ENCODE peak calls at places on chromosomes 2 and 18, in six cellular contexts. One of them, this sample, is unnamed.

GRCh38 chr2:239368321-239368720 is 32.5 kb downstream of the HDAC4 start:
- DNase-seq in mesendoderm: no peak
- DNase-seq in stimulated activated CD8-positive, alpha-beta memory T cell treated with anti-CD3 and anti-CD28 coated beads, Interleukin-15, amount 100 ng/mL, for 24 hours: no peak
- DNase-seq in T1000: no peak
- DNase-seq in stimulated activated CD4-positive, alpha-beta T cell treated with anti-CD3 and anti-CD28 coated beads, TNF-alpha, amount 100 ng/mL, for 24 hours: no peak
- DNase-seq in AML-193: no peak
- DNase-seq in this sample: no peak

GRCh38 chr2:229261076-229261475 is 10.0 kb downstream of the PID1 start:
- DNase-seq in mesendoderm: no peak
- DNase-seq in stimulated activated CD8-positive, alpha-beta memory T cell treated with anti-CD3 and anti-CD28 coated beads, Interleukin-15, amount 100 ng/mL, for 24 hours: no peak
- DNase-seq in T1000: no peak
- DNase-seq in stimulated activated CD4-positive, alpha-beta T cell treated with anti-CD3 and anti-CD28 coated beads, TNF-alpha, amount 100 ng/mL, for 24 hours: no peak
- DNase-seq in AML-193: no peak
- DNase-seq in this sample: no peak

GRCh38 chr2:197240018-197240712 is 70.4 kb downstream of the ANKRD44 start:
- DNase-seq in mesendoderm: no peak
- DNase-seq in stimulated activated CD8-positive, alpha-beta memory T cell treated with anti-CD3 and anti-CD28 coated beads, Interleukin-15, amount 100 ng/mL, for 24 hours: no peak
- DNase-seq in T1000: no peak
- DNase-seq in stimulated activated CD4-positive, alpha-beta T cell treated with anti-CD3 and anti-CD28 coated beads, TNF-alpha, amount 100 ng/mL, for 24 hours: no peak
- DNase-seq in AML-193: no peak
- DNase-seq in this sample: no peak

GRCh38 chr2:157160131-157160530 is 97.4 kb upstream of the GALNT5 start:
- DNase-seq in mesendoderm: no peak
- DNase-seq in stimulated activated CD8-positive, alpha-beta memory T cell treated with anti-CD3 and anti-CD28 coated beads, Interleukin-15, amount 100 ng/mL, for 24 hours: no peak
- DNase-seq in T1000: no peak
- DNase-seq in stimulated activated CD4-positive, alpha-beta T cell treated with anti-CD3 and anti-CD28 coated beads, TNF-alpha, amount 100 ng/mL, for 24 hours: no peak
- DNase-seq in AML-193: no peak
- DNase-seq in this sample: no peak

GRCh38 chr2:64853894-64854293 is 135.3 kb upstream of the SLC1A4 start:
- DNase-seq in mesendoderm: no peak
- DNase-seq in stimulated activated CD8-positive, alpha-beta memory T cell treated with anti-CD3 and anti-CD28 coated beads, Interleukin-15, amount 100 ng/mL, for 24 hours: no peak
- DNase-seq in T1000: no peak
- DNase-seq in stimulated activated CD4-positive, alpha-beta T cell treated with anti-CD3 and anti-CD28 coated beads, TNF-alpha, amount 100 ng/mL, for 24 hours: no peak
- DNase-seq in AML-193: peak; percentile 61
- DNase-seq in this sample: no peak

GRCh38 chr2:47616506-47616905 is 166.4 kb upstream of the MSH6 start:
- DNase-seq in mesendoderm: no peak
- DNase-seq in stimulated activated CD8-positive, alpha-beta memory T cell treated with anti-CD3 and anti-CD28 coated beads, Interleukin-15, amount 100 ng/mL, for 24 hours: no peak
- DNase-seq in T1000: no peak
- DNase-seq in stimulated activated CD4-positive, alpha-beta T cell treated with anti-CD3 and anti-CD28 coated beads, TNF-alpha, amount 100 ng/mL, for 24 hours: no peak
- DNase-seq in AML-193: no peak
- DNase-seq in this sample: no peak

GRCh38 chr18:31046916-31047315 is 4.4 kb upstream of the DSC3 start:
- DNase-seq in mesendoderm: no peak
- DNase-seq in stimulated activated CD8-positive, alpha-beta memory T cell treated with anti-CD3 and anti-CD28 coated beads, Interleukin-15, amount 100 ng/mL, for 24 hours: no peak
- DNase-seq in T1000: no peak
- DNase-seq in stimulated activated CD4-positive, alpha-beta T cell treated with anti-CD3 and anti-CD28 coated beads, TNF-alpha, amount 100 ng/mL, for 24 hours: no peak
- DNase-seq in AML-193: no peak
- DNase-seq in this sample: no peak

GRCh38 chr2:239456940-239457339 is 56.1 kb upstream of the HDAC4 start:
- DNase-seq in mesendoderm: no peak
- DNase-seq in stimulated activated CD8-positive, alpha-beta memory T cell treated with anti-CD3 and anti-CD28 coated beads, Interleukin-15, amount 100 ng/mL, for 24 hours: no peak
- DNase-seq in T1000: no peak
- DNase-seq in stimulated activated CD4-positive, alpha-beta T cell treated with anti-CD3 and anti-CD28 coated beads, TNF-alpha, amount 100 ng/mL, for 24 hours: no peak
- DNase-seq in AML-193: no peak
- DNase-seq in this sample: no peak

GRCh38 chr18:34947711-34948125 is 93.5 kb upstream of the MAPRE2 start:
- DNase-seq in mesendoderm: peak; percentile 30
- DNase-seq in stimulated activated CD8-positive, alpha-beta memory T cell treated with anti-CD3 and anti-CD28 coated beads, Interleukin-15, amount 100 ng/mL, for 24 hours: no peak
- DNase-seq in T1000: no peak
- DNase-seq in stimulated activated CD4-positive, alpha-beta T cell treated with anti-CD3 and anti-CD28 coated beads, TNF-alpha, amount 100 ng/mL, for 24 hours: no peak
- DNase-seq in AML-193: no peak
- DNase-seq in this sample: no peak

GRCh38 chr2:31263636-31264190 is 29.8 kb downstream of the EHD3 start:
- DNase-seq in mesendoderm: peak; percentile 48
- DNase-seq in stimulated activated CD8-positive, alpha-beta memory T cell treated with anti-CD3 and anti-CD28 coated beads, Interleukin-15, amount 100 ng/mL, for 24 hours: no peak
- DNase-seq in T1000: no peak
- DNase-seq in stimulated activated CD4-positive, alpha-beta T cell treated with anti-CD3 and anti-CD28 coated beads, TNF-alpha, amount 100 ng/mL, for 24 hours: no peak
- DNase-seq in AML-193: no peak
- DNase-seq in this sample: no peak

GRCh38 chr18:44541159-44541558 is 139.5 kb upstream of the SETBP1 start:
- DNase-seq in mesendoderm: no peak
- DNase-seq in stimulated activated CD8-positive, alpha-beta memory T cell treated with anti-CD3 and anti-CD28 coated beads, Interleukin-15, amount 100 ng/mL, for 24 hours: no peak
- DNase-seq in T1000: no peak
- DNase-seq in stimulated activated CD4-positive, alpha-beta T cell treated with anti-CD3 and anti-CD28 coated beads, TNF-alpha, amount 100 ng/mL, for 24 hours: no peak
- DNase-seq in AML-193: no peak
- DNase-seq in this sample: no peak

GRCh38 chr18:48018806-48019295 is 88.4 kb upstream of the SMAD2 start:
- DNase-seq in mesendoderm: no peak
- DNase-seq in stimulated activated CD8-positive, alpha-beta memory T cell treated with anti-CD3 and anti-CD28 coated beads, Interleukin-15, amount 100 ng/mL, for 24 hours: no peak
- DNase-seq in T1000: peak; percentile 1
- DNase-seq in stimulated activated CD4-positive, alpha-beta T cell treated with anti-CD3 and anti-CD28 coated beads, TNF-alpha, amount 100 ng/mL, for 24 hours: no peak
- DNase-seq in AML-193: no peak
- DNase-seq in this sample: peak; percentile 26

GRCh38 chr2:152418688-152419087 is 83.7 kb downstream of the FMNL2 start:
- DNase-seq in mesendoderm: no peak
- DNase-seq in stimulated activated CD8-positive, alpha-beta memory T cell treated with anti-CD3 and anti-CD28 coated beads, Interleukin-15, amount 100 ng/mL, for 24 hours: no peak
- DNase-seq in T1000: no peak
- DNase-seq in stimulated activated CD4-positive, alpha-beta T cell treated with anti-CD3 and anti-CD28 coated beads, TNF-alpha, amount 100 ng/mL, for 24 hours: no peak
- DNase-seq in AML-193: no peak
- DNase-seq in this sample: no peak

GRCh38 chr2:233436691-233437438 is 82.6 kb downstream of the DGKD start:
- DNase-seq in mesendoderm: no peak
- DNase-seq in stimulated activated CD8-positive, alpha-beta memory T cell treated with anti-CD3 and anti-CD28 coated beads, Interleukin-15, amount 100 ng/mL, for 24 hours: no peak
- DNase-seq in T1000: no peak
- DNase-seq in stimulated activated CD4-positive, alpha-beta T cell treated with anti-CD3 and anti-CD28 coated beads, TNF-alpha, amount 100 ng/mL, for 24 hours: no peak
- DNase-seq in AML-193: no peak
- DNase-seq in this sample: no peak

GRCh38 chr18:39825485-39825884 is 2129.5 kb upstream of the PIK3C3 start:
- DNase-seq in mesendoderm: no peak
- DNase-seq in stimulated activated CD8-positive, alpha-beta memory T cell treated with anti-CD3 and anti-CD28 coated beads, Interleukin-15, amount 100 ng/mL, for 24 hours: no peak
- DNase-seq in T1000: no peak
- DNase-seq in stimulated activated CD4-positive, alpha-beta T cell treated with anti-CD3 and anti-CD28 coated beads, TNF-alpha, amount 100 ng/mL, for 24 hours: no peak
- DNase-seq in AML-193: no peak
- DNase-seq in this sample: no peak

GRCh38 chr2:237955640-237956401 is 11.0 kb upstream of the UBE2F start:
- DNase-seq in mesendoderm: no peak
- DNase-seq in stimulated activated CD8-positive, alpha-beta memory T cell treated with anti-CD3 and anti-CD28 coated beads, Interleukin-15, amount 100 ng/mL, for 24 hours: no peak
- DNase-seq in T1000: no peak
- DNase-seq in stimulated activated CD4-positive, alpha-beta T cell treated with anti-CD3 and anti-CD28 coated beads, TNF-alpha, amount 100 ng/mL, for 24 hours: no peak
- DNase-seq in AML-193: no peak
- DNase-seq in this sample: peak; percentile 76

GRCh38 chr2:160252278-160252887 is 52.3 kb upstream of the ITGB6 start:
- DNase-seq in mesendoderm: peak; percentile 34
- DNase-seq in stimulated activated CD8-positive, alpha-beta memory T cell treated with anti-CD3 and anti-CD28 coated beads, Interleukin-15, amount 100 ng/mL, for 24 hours: no peak
- DNase-seq in T1000: no peak
- DNase-seq in stimulated activated CD4-positive, alpha-beta T cell treated with anti-CD3 and anti-CD28 coated beads, TNF-alpha, amount 100 ng/mL, for 24 hours: no peak
- DNase-seq in AML-193: peak; percentile 50
- DNase-seq in this sample: no peak

GRCh38 chr2:151114934-151115333 is 146.7 kb downstream of the RBM43 start:
- DNase-seq in mesendoderm: peak; percentile 20
- DNase-seq in stimulated activated CD8-positive, alpha-beta memory T cell treated with anti-CD3 and anti-CD28 coated beads, Interleukin-15, amount 100 ng/mL, for 24 hours: no peak
- DNase-seq in T1000: no peak
- DNase-seq in stimulated activated CD4-positive, alpha-beta T cell treated with anti-CD3 and anti-CD28 coated beads, TNF-alpha, amount 100 ng/mL, for 24 hours: no peak
- DNase-seq in AML-193: no peak
- DNase-seq in this sample: no peak

GRCh38 chr2:189076131-189076530 is 102.0 kb downstream of the COL3A1 start:
- DNase-seq in mesendoderm: no peak
- DNase-seq in stimulated activated CD8-positive, alpha-beta memory T cell treated with anti-CD3 and anti-CD28 coated beads, Interleukin-15, amount 100 ng/mL, for 24 hours: no peak
- DNase-seq in T1000: no peak
- DNase-seq in stimulated activated CD4-positive, alpha-beta T cell treated with anti-CD3 and anti-CD28 coated beads, TNF-alpha, amount 100 ng/mL, for 24 hours: no peak
- DNase-seq in AML-193: no peak
- DNase-seq in this sample: no peak

GRCh38 chr18:35038881-35039491 is 2.2 kb upstream of the MAPRE2 start:
- DNase-seq in mesendoderm: no peak
- DNase-seq in stimulated activated CD8-positive, alpha-beta memory T cell treated with anti-CD3 and anti-CD28 coated beads, Interleukin-15, amount 100 ng/mL, for 24 hours: no peak
- DNase-seq in T1000: no peak
- DNase-seq in stimulated activated CD4-positive, alpha-beta T cell treated with anti-CD3 and anti-CD28 coated beads, TNF-alpha, amount 100 ng/mL, for 24 hours: no peak
- DNase-seq in AML-193: peak; percentile 90
- DNase-seq in this sample: no peak

GRCh38 chr18:59249186-59249774 is 24.0 kb downstream of the RAX start:
- DNase-seq in mesendoderm: peak; percentile 83
- DNase-seq in stimulated activated CD8-positive, alpha-beta memory T cell treated with anti-CD3 and anti-CD28 coated beads, Interleukin-15, amount 100 ng/mL, for 24 hours: no peak
- DNase-seq in T1000: no peak
- DNase-seq in stimulated activated CD4-positive, alpha-beta T cell treated with anti-CD3 and anti-CD28 coated beads, TNF-alpha, amount 100 ng/mL, for 24 hours: no peak
- DNase-seq in AML-193: peak; percentile 40
- DNase-seq in this sample: no peak

GRCh38 chr18:13982136-13982535 is 66.8 kb upstream of the MC2R start:
- DNase-seq in mesendoderm: peak; percentile 90
- DNase-seq in stimulated activated CD8-positive, alpha-beta memory T cell treated with anti-CD3 and anti-CD28 coated beads, Interleukin-15, amount 100 ng/mL, for 24 hours: no peak
- DNase-seq in T1000: no peak
- DNase-seq in stimulated activated CD4-positive, alpha-beta T cell treated with anti-CD3 and anti-CD28 coated beads, TNF-alpha, amount 100 ng/mL, for 24 hours: no peak
- DNase-seq in AML-193: no peak
- DNase-seq in this sample: no peak

GRCh38 chr2:84805250-84805917 is 75.5 kb downstream of the TRABD2A start:
- DNase-seq in mesendoderm: no peak
- DNase-seq in stimulated activated CD8-positive, alpha-beta memory T cell treated with anti-CD3 and anti-CD28 coated beads, Interleukin-15, amount 100 ng/mL, for 24 hours: no peak
- DNase-seq in T1000: no peak
- DNase-seq in stimulated activated CD4-positive, alpha-beta T cell treated with anti-CD3 and anti-CD28 coated beads, TNF-alpha, amount 100 ng/mL, for 24 hours: no peak
- DNase-seq in AML-193: no peak
- DNase-seq in this sample: no peak

GRCh38 chr2:19878268-19879046 is 23.3 kb downstream of the TTC32 start:
- DNase-seq in mesendoderm: no peak
- DNase-seq in stimulated activated CD8-positive, alpha-beta memory T cell treated with anti-CD3 and anti-CD28 coated beads, Interleukin-15, amount 100 ng/mL, for 24 hours: no peak
- DNase-seq in T1000: no peak
- DNase-seq in stimulated activated CD4-positive, alpha-beta T cell treated with anti-CD3 and anti-CD28 coated beads, TNF-alpha, amount 100 ng/mL, for 24 hours: no peak
- DNase-seq in AML-193: no peak
- DNase-seq in this sample: no peak

GRCh38 chr18:33581816-33582215 is 3.8 kb downstream of the ASXL3 start:
- DNase-seq in mesendoderm: no peak
- DNase-seq in stimulated activated CD8-positive, alpha-beta memory T cell treated with anti-CD3 and anti-CD28 coated beads, Interleukin-15, amount 100 ng/mL, for 24 hours: no peak
- DNase-seq in T1000: no peak
- DNase-seq in stimulated activated CD4-positive, alpha-beta T cell treated with anti-CD3 and anti-CD28 coated beads, TNF-alpha, amount 100 ng/mL, for 24 hours: no peak
- DNase-seq in AML-193: no peak
- DNase-seq in this sample: no peak

GRCh38 chr2:168536925-168537466 is 80.9 kb downstream of the CERS6 start:
- DNase-seq in mesendoderm: peak; percentile 40
- DNase-seq in stimulated activated CD8-positive, alpha-beta memory T cell treated with anti-CD3 and anti-CD28 coated beads, Interleukin-15, amount 100 ng/mL, for 24 hours: no peak
- DNase-seq in T1000: no peak
- DNase-seq in stimulated activated CD4-positive, alpha-beta T cell treated with anti-CD3 and anti-CD28 coated beads, TNF-alpha, amount 100 ng/mL, for 24 hours: no peak
- DNase-seq in AML-193: no peak
- DNase-seq in this sample: no peak

GRCh38 chr2:213119061-213119809 is 32.2 kb downstream of the IKZF2 start:
- DNase-seq in mesendoderm: no peak
- DNase-seq in stimulated activated CD8-positive, alpha-beta memory T cell treated with anti-CD3 and anti-CD28 coated beads, Interleukin-15, amount 100 ng/mL, for 24 hours: no peak
- DNase-seq in T1000: no peak
- DNase-seq in stimulated activated CD4-positive, alpha-beta T cell treated with anti-CD3 and anti-CD28 coated beads, TNF-alpha, amount 100 ng/mL, for 24 hours: no peak
- DNase-seq in AML-193: peak; percentile 72
- DNase-seq in this sample: no peak

GRCh38 chr2:130328710-130329109 is 14.0 kb upstream of the IMP4 start:
- DNase-seq in mesendoderm: peak; percentile 37
- DNase-seq in stimulated activated CD8-positive, alpha-beta memory T cell treated with anti-CD3 and anti-CD28 coated beads, Interleukin-15, amount 100 ng/mL, for 24 hours: no peak
- DNase-seq in T1000: no peak
- DNase-seq in stimulated activated CD4-positive, alpha-beta T cell treated with anti-CD3 and anti-CD28 coated beads, TNF-alpha, amount 100 ng/mL, for 24 hours: no peak
- DNase-seq in AML-193: no peak
- DNase-seq in this sample: no peak

GRCh38 chr2:25491003-25491696 is 149.4 kb upstream of the DNMT3A start:
- DNase-seq in mesendoderm: no peak
- DNase-seq in stimulated activated CD8-positive, alpha-beta memory T cell treated with anti-CD3 and anti-CD28 coated beads, Interleukin-15, amount 100 ng/mL, for 24 hours: no peak
- DNase-seq in T1000: no peak
- DNase-seq in stimulated activated CD4-positive, alpha-beta T cell treated with anti-CD3 and anti-CD28 coated beads, TNF-alpha, amount 100 ng/mL, for 24 hours: no peak
- DNase-seq in AML-193: no peak
- DNase-seq in this sample: no peak

This sample was measured in aorta.